ENCODE peak calls at places on chromosomes 11 and 22, in seven cellular contexts. I is HFF-Myc, W is AG10803, Y is cardiac fibroblast, F is nucleus accumbens, G is HEK293T, S is Kasumi-1. L is an unnamed sample.

GRCh38 chr11:60927600-60927999 is 3.3 kb downstream of the TMEM132A start:
- DNase-seq in I (no peak), W (no peak), Y (no peak), F (no peak), G (no peak), S (no peak), L (no peak)

GRCh38 chr11:112748713-112749481 is 212.3 kb upstream of the NCAM1 start:
- DNase-seq in I (no peak), W (no peak), Y (no peak), F (no peak), G (peak; percentile 15), S (no peak), L (no peak)

GRCh38 chr11:47186076-47186936 is at the start of gene PACSIN3:
- DNase-seq in I (no peak), W (no peak), Y (peak; percentile 24), F (no peak), G (peak; percentile 72), S (peak; percentile 24), L (no peak)

GRCh38 chr11:113162590-113162961 is 151.8 kb upstream of the TTC12 start:
- DNase-seq in I (no peak), W (no peak), Y (no peak), F (no peak), G (peak; percentile 44), S (no peak), L (no peak)

GRCh38 chr11:132716037-132716436 is 816.3 kb downstream of the OPCML start:
- DNase-seq in I (no peak), W (no peak), Y (no peak), F (no peak), G (no peak), S (no peak), L (no peak)

GRCh38 chr11:29119691-29120328 is 897.0 kb downstream of the KCNA4 start:
- DNase-seq in I (peak; percentile 49), W (peak; percentile 72), Y (peak; percentile 95), F (no peak), G (peak; percentile 11), S (peak; percentile 2), L (no peak)

GRCh38 chr22:17501679-17502285 is 61.5 kb upstream of the SLC25A18 start:
- DNase-seq in I (peak; percentile 50), W (peak; percentile 65), Y (peak; percentile 88), F (no peak), G (peak; percentile 68), S (peak; percentile 93), L (peak; percentile 45)

GRCh38 chr22:46995501-46996360 is 233.3 kb downstream of the TBC1D22A start:
- DNase-seq in I (no peak), W (no peak), Y (no peak), F (no peak), G (no peak), S (no peak), L (no peak)

GRCh38 chr22:20740222-20740951 is 33.5 kb upstream of the SERPIND1 start:
- DNase-seq in I (no peak), W (no peak), Y (peak; percentile 56), F (no peak), G (no peak), S (no peak), L (no peak)

GRCh38 chr22:40890881-40891280 is 29.0 kb upstream of the DNAJB7 start:
- DNase-seq in I (peak; percentile 65), W (peak; percentile 52), Y (peak; percentile 34), F (no peak), G (no peak), S (no peak), L (no peak)

GRCh38 chr22:43951966-43952365 is 3.3 kb upstream of the SAMM50 start:
- DNase-seq in I (no peak), W (no peak), Y (no peak), F (no peak), G (no peak), S (no peak), L (no peak)

GRCh38 chr11:76455331-76455730 is 10.5 kb downstream of the EMSY start:
- DNase-seq in I (no peak), W (no peak), Y (no peak), F (no peak), G (no peak), S (no peak), L (no peak)

GRCh38 chr11:117299351-117300300 is 8.5 kb downstream of the BACE1-AS start:
- DNase-seq in I (no peak), W (no peak), Y (no peak), F (no peak), G (no peak), S (no peak), L (no peak)

GRCh38 chr11:86672007-86672621 is at the start of gene ME3:
- DNase-seq in I (no peak), W (peak; percentile 41), Y (peak; percentile 58), F (peak; percentile 61), G (no peak), S (peak; percentile 9), L (peak; percentile 53)

GRCh38 chr22:30040499-30041055 is 39.7 kb upstream of the HORMAD2 start:
- DNase-seq in I (no peak), W (no peak), Y (no peak), F (no peak), G (no peak), S (no peak), L (peak; percentile 70)

GRCh38 chr11:8814923-8815240 is 96.1 kb upstream of the AKIP1 start:
- DNase-seq in I (no peak), W (peak; percentile 77), Y (no peak), F (no peak), G (no peak), S (no peak), L (no peak)

GRCh38 chr11:19161651-19162050 is 40.1 kb downstream of the CSRP3 start:
- DNase-seq in I (no peak), W (no peak), Y (no peak), F (no peak), G (no peak), S (no peak), L (no peak)

GRCh38 chr22:24517446-24517845 is 22.3 kb downstream of the UPB1 start:
- DNase-seq in I (no peak), W (no peak), Y (no peak), F (no peak), G (no peak), S (no peak), L (no peak)

GRCh38 chr11:71498091-71498490 is 29.0 kb upstream of the KRTAP5-7 start:
- DNase-seq in I (no peak), W (no peak), Y (no peak), F (no peak), G (no peak), S (no peak), L (no peak)

GRCh38 chr11:19428206-19429001 is 187.7 kb upstream of the E2F8 start:
- DNase-seq in I (no peak), W (no peak), Y (peak; percentile 43), F (no peak), G (no peak), S (no peak), L (no peak)

GRCh38 chr11:98207086-98207485 is 813.7 kb upstream of the CNTN5 start:
- DNase-seq in I (no peak), W (no peak), Y (no peak), F (no peak), G (no peak), S (no peak), L (no peak)

GRCh38 chr11:61042537-61042936 is 59.8 kb upstream of the CD5 start:
- DNase-seq in I (no peak), W (no peak), Y (no peak), F (no peak), G (no peak), S (no peak), L (no peak)

GRCh38 chr22:35973388-35973787 is 55.2 kb downstream of the RBFOX2 start:
- DNase-seq in I (no peak), W (no peak), Y (no peak), F (no peak), G (no peak), S (no peak), L (no peak)

GRCh38 chr11:121321614-121322243 is 29.2 kb downstream of the SC5D start:
- DNase-seq in I (no peak), W (peak; percentile 37), Y (peak; percentile 39), F (peak; percentile 35), G (no peak), S (peak; percentile 55), L (peak; percentile 71)

GRCh38 chr11:64564947-64565889 is 25.8 kb upstream of the SLC22A12 start:
- DNase-seq in I (no peak), W (no peak), Y (no peak), F (no peak), G (peak; percentile 23), S (no peak), L (no peak)